ENCODE peak calls at places on chromosomes 11 and 22, in nine cellular contexts. E is endothelial cell; Q is heart left ventricle; V is fibroblast of mammary gland; T is SHP77; P is glutamatergic neuron; U is B cell; B is adipocyte; R is stimulated activated CD4-positive, alpha-beta T cell treated with anti-CD3 and anti-CD28 coated beads, Interleukin-15, amount 100 ng/mL, for 24 hours. K is an unnamed sample.

GRCh38 chr11:44377914-44378321 is 68.0 kb upstream of the ALX4 start:
- DNase-seq in E (no peak), Q (no peak), V (no peak), T (no peak), P (no peak), U (no peak), B (no peak), R (no peak), K (no peak)

GRCh38 chr11:115624065-115624464 is 119.8 kb upstream of the CADM1 start:
- DNase-seq in E (no peak), Q (no peak), V (no peak), T (no peak), P (no peak), U (no peak), B (no peak), R (no peak), K (no peak)

GRCh38 chr11:69361466-69361865 is 67.5 kb downstream of the MYEOV start:
- DNase-seq in E (peak), Q (no peak), V (no peak), T (no peak), P (no peak), U (no peak), B (no peak), R (no peak), K (no peak)

GRCh38 chr11:72364754-72365153 is 69.6 kb downstream of the CLPB start:
- DNase-seq in E (no peak), Q (no peak), V (no peak), T (no peak), P (no peak), U (no peak), B (no peak), R (no peak), K (no peak)

GRCh38 chr11:76512851-76513653 is 68.2 kb downstream of the EMSY start:
- DNase-seq in E (no peak), Q (no peak), V (peak), T (no peak), P (no peak), U (no peak), B (peak), R (no peak), K (peak)

GRCh38 chr11:406796-407650 is 7.8 kb downstream of the SIGIRR start:
- DNase-seq in E (peak), Q (peak), V (peak), T (no peak), P (peak), U (peak), B (peak), R (peak), K (peak)

GRCh38 chr22:40215266-40215665 is 37.5 kb downstream of the TNRC6B start:
- DNase-seq in E (no peak), Q (no peak), V (no peak), T (no peak), P (no peak), U (no peak), B (no peak), R (no peak), K (peak)

GRCh38 chr11:126519653-126520573 is 164.4 kb downstream of the ST3GAL4 start:
- DNase-seq in E (no peak), Q (no peak), V (no peak), T (no peak), P (no peak), U (no peak), B (no peak), R (no peak), K (no peak)

GRCh38 chr11:75190652-75191329 is 39.9 kb downstream of the SLCO2B1 start:
- DNase-seq in E (no peak), Q (no peak), V (no peak), T (no peak), P (no peak), U (no peak), B (no peak), R (no peak), K (no peak)

GRCh38 chr22:20792221-20792965 is 18.5 kb downstream of the SERPIND1 start:
- DNase-seq in E (no peak), Q (no peak), V (no peak), T (no peak), P (no peak), U (no peak), B (no peak), R (no peak), K (no peak)

GRCh38 chr11:61694971-61695706 is 14.9 kb downstream of the DAGLA start:
- DNase-seq in E (no peak), Q (no peak), V (no peak), T (no peak), P (peak), U (no peak), B (no peak), R (no peak), K (peak)

GRCh38 chr22:17954200-17954859 is 70.0 kb downstream of the MICAL3 start:
- DNase-seq in E (no peak), Q (no peak), V (no peak), T (no peak), P (no peak), U (no peak), B (no peak), R (no peak), K (no peak)

GRCh38 chr11:91921974-91922373 is 302.6 kb upstream of the FAT3 start:
- DNase-seq in E (no peak), Q (no peak), V (no peak), T (no peak), P (no peak), U (no peak), B (no peak), R (no peak), K (no peak)

GRCh38 chr11:131235328-131236298 is 134.8 kb upstream of the NTM start:
- DNase-seq in E (no peak), Q (no peak), V (no peak), T (no peak), P (no peak), U (no peak), B (no peak), R (no peak), K (no peak)

GRCh38 chr11:10478066-10478465 is 23.0 kb downstream of the AMPD3 start:
- DNase-seq in E (no peak), Q (no peak), V (no peak), T (no peak), P (no peak), U (no peak), B (no peak), R (no peak), K (no peak)

GRCh38 chr11:61602775-61603569 is 22.1 kb upstream of the SYT7 start:
- DNase-seq in E (no peak), Q (peak), V (peak), T (peak), P (peak), U (no peak), B (peak), R (no peak), K (peak)

GRCh38 chr22:27597703-27598444 is 203.7 kb downstream of the MN1 start:
- DNase-seq in E (no peak), Q (no peak), V (peak), T (no peak), P (no peak), U (no peak), B (no peak), R (peak), K (peak)

GRCh38 chr11:45922425-45923082 is at the start of gene LARGE2:
- DNase-seq in E (no peak), Q (no peak), V (no peak), T (no peak), P (no peak), U (peak), B (no peak), R (no peak), K (no peak)

GRCh38 chr11:2667940-2668339 is 31.9 kb downstream of the KCNQ1OT1 start:
- DNase-seq in E (no peak), Q (no peak), V (no peak), T (no peak), P (no peak), U (no peak), B (no peak), R (no peak), K (no peak)

GRCh38 chr11:4032097-4032496 is 62.5 kb upstream of the RRM1 start:
- DNase-seq in E (no peak), Q (no peak), V (no peak), T (no peak), P (no peak), U (no peak), B (no peak), R (no peak), K (no peak)

GRCh38 chr11:117437791-117438130 is 110.1 kb downstream of the CEP164 start:
- DNase-seq in E (no peak), Q (no peak), V (no peak), T (no peak), P (no peak), U (no peak), B (no peak), R (no peak), K (no peak)

GRCh38 chr22:45101828-45102227 is 61.9 kb upstream of the NUP50 start:
- DNase-seq in E (peak), Q (no peak), V (peak), T (no peak), P (peak), U (no peak), B (peak), R (peak), K (peak)

GRCh38 chr11:122523841-122524531 is 131.5 kb upstream of the UBASH3B start:
- DNase-seq in E (no peak), Q (no peak), V (no peak), T (no peak), P (no peak), U (no peak), B (no peak), R (no peak), K (peak)

GRCh38 chr11:86524603-86525352 is 147.6 kb downstream of the ME3 start:
- DNase-seq in E (no peak), Q (no peak), V (peak), T (no peak), P (no peak), U (no peak), B (peak), R (no peak), K (peak)

GRCh38 chr11:93645938-93646337 is 15.5 kb upstream of the CEP295 start:
- DNase-seq in E (no peak), Q (no peak), V (no peak), T (no peak), P (no peak), U (no peak), B (no peak), R (no peak), K (no peak)

GRCh38 chr11:61028135-61028729 is 56.8 kb downstream of the CD6 start:
- DNase-seq in E (no peak), Q (no peak), V (no peak), T (peak), P (no peak), U (no peak), B (no peak), R (peak), K (no peak)

GRCh38 chr11:27865105-27865504 is 164.8 kb upstream of the BDNF start:
- DNase-seq in E (no peak), Q (no peak), V (no peak), T (no peak), P (no peak), U (no peak), B (no peak), R (no peak), K (no peak)

GRCh38 chr11:3939211-3939610 is 83.7 kb downstream of the STIM1 start:
- DNase-seq in E (no peak), Q (no peak), V (peak), T (no peak), P (no peak), U (no peak), B (peak), R (no peak), K (peak)

GRCh38 chr22:49614966-49615965 is 212.4 kb downstream of the BRD1 start:
- DNase-seq in E (no peak), Q (peak), V (no peak), T (no peak), P (no peak), U (no peak), B (no peak), R (no peak), K (no peak)

GRCh38 chr22:39825661-39826102 is 67.9 kb downstream of the ENTHD1 start:
- DNase-seq in E (no peak), Q (no peak), V (no peak), T (no peak), P (no peak), U (no peak), B (no peak), R (no peak), K (no peak)

GRCh38 chr22:21573750-21574494 is 6.4 kb downstream of the UBE2L3 start:
- DNase-seq in E (no peak), Q (no peak), V (no peak), T (no peak), P (no peak), U (no peak), B (no peak), R (no peak), K (no peak)

GRCh38 chr11:88535916-88536547 is 198.5 kb upstream of the CTSC start:
- DNase-seq in E (no peak), Q (no peak), V (peak), T (no peak), P (no peak), U (no peak), B (peak), R (no peak), K (peak)